ENCODE peak calls at places on chromosomes 1 and 21, in nine cellular contexts. One of them, this sample, is unnamed.

GRCh38 chr1:74113333-74113732 is 84.6 kb downstream of the LRRIQ3 start:
- DNase-seq in mesendoderm: no peak
- DNase-seq in fibroblast of mammary gland: no peak
- DNase-seq in NCI-H2029: no peak
- DNase-seq in C1 segment of cervical spinal cord: no peak
- DNase-seq in germinal center: no peak
- DNase-seq in stimulated activated CD4-positive, alpha-beta T cell treated with anti-CD3 and anti-CD28 coated beads, Interleukin-1b, Interleukin-23, amount 100 ng/mL, for 24 hours: no peak
- DNase-seq in AG08396: no peak
- DNase-seq in upper lobe of right lung: no peak
- DNase-seq in this sample: no peak

GRCh38 chr1:172766462-172766861 is 107.6 kb downstream of the FASLG start:
- DNase-seq in NCI-H2029: no peak
- DNase-seq in stimulated activated CD4-positive, alpha-beta T cell treated with anti-CD3 and anti-CD28 coated beads, Interleukin-1b, Interleukin-23, amount 100 ng/mL, for 24 hours: no peak
- DNase-seq in fibroblast of mammary gland: no peak
- DNase-seq in AG08396: no peak
- DNase-seq in upper lobe of right lung: no peak
- DNase-seq in germinal center: no peak
- DNase-seq in C1 segment of cervical spinal cord: no peak
- DNase-seq in mesendoderm: no peak
- DNase-seq in this sample: no peak

GRCh38 chr1:156711011-156711817 is 5.8 kb upstream of the CRABP2 start:
- DNase-seq in C1 segment of cervical spinal cord: no peak
- DNase-seq in AG08396: no peak
- DNase-seq in NCI-H2029: no peak
- DNase-seq in mesendoderm: peak; percentile 62
- DNase-seq in stimulated activated CD4-positive, alpha-beta T cell treated with anti-CD3 and anti-CD28 coated beads, Interleukin-1b, Interleukin-23, amount 100 ng/mL, for 24 hours: no peak
- DNase-seq in fibroblast of mammary gland: peak; percentile 42
- DNase-seq in germinal center: no peak
- DNase-seq in upper lobe of right lung: no peak
- DNase-seq in this sample: no peak

GRCh38 chr1:59401581-59401980 is 104.7 kb downstream of the FGGY start:
- DNase-seq in stimulated activated CD4-positive, alpha-beta T cell treated with anti-CD3 and anti-CD28 coated beads, Interleukin-1b, Interleukin-23, amount 100 ng/mL, for 24 hours: no peak
- DNase-seq in C1 segment of cervical spinal cord: no peak
- DNase-seq in fibroblast of mammary gland: peak; percentile 63
- DNase-seq in NCI-H2029: no peak
- DNase-seq in AG08396: no peak
- DNase-seq in upper lobe of right lung: no peak
- DNase-seq in germinal center: no peak
- DNase-seq in mesendoderm: no peak
- DNase-seq in this sample: no peak

GRCh38 chr1:182527680-182528079 is 61.4 kb downstream of the RNASEL start:
- DNase-seq in NCI-H2029: no peak
- DNase-seq in upper lobe of right lung: no peak
- DNase-seq in germinal center: no peak
- DNase-seq in stimulated activated CD4-positive, alpha-beta T cell treated with anti-CD3 and anti-CD28 coated beads, Interleukin-1b, Interleukin-23, amount 100 ng/mL, for 24 hours: no peak
- DNase-seq in AG08396: no peak
- DNase-seq in mesendoderm: no peak
- DNase-seq in fibroblast of mammary gland: peak; percentile 3
- DNase-seq in C1 segment of cervical spinal cord: no peak
- DNase-seq in this sample: no peak

GRCh38 chr1:231353086-231353485 is 15.0 kb downstream of the SPRTN start:
- DNase-seq in NCI-H2029: no peak
- DNase-seq in mesendoderm: no peak
- DNase-seq in germinal center: no peak
- DNase-seq in C1 segment of cervical spinal cord: no peak
- DNase-seq in stimulated activated CD4-positive, alpha-beta T cell treated with anti-CD3 and anti-CD28 coated beads, Interleukin-1b, Interleukin-23, amount 100 ng/mL, for 24 hours: no peak
- DNase-seq in fibroblast of mammary gland: no peak
- DNase-seq in upper lobe of right lung: no peak
- DNase-seq in AG08396: no peak
- DNase-seq in this sample: no peak

GRCh38 chr21:42352433-42353095 is 1.8 kb upstream of the TFF2 start:
- DNase-seq in germinal center: no peak
- DNase-seq in AG08396: no peak
- DNase-seq in fibroblast of mammary gland: no peak
- DNase-seq in upper lobe of right lung: peak; percentile 32
- DNase-seq in mesendoderm: no peak
- DNase-seq in stimulated activated CD4-positive, alpha-beta T cell treated with anti-CD3 and anti-CD28 coated beads, Interleukin-1b, Interleukin-23, amount 100 ng/mL, for 24 hours: no peak
- DNase-seq in C1 segment of cervical spinal cord: no peak
- DNase-seq in NCI-H2029: no peak
- DNase-seq in this sample: no peak

GRCh38 chr1:166153641-166154350 is 13.0 kb downstream of the FAM78B start:
- DNase-seq in C1 segment of cervical spinal cord: no peak
- DNase-seq in fibroblast of mammary gland: no peak
- DNase-seq in upper lobe of right lung: no peak
- DNase-seq in NCI-H2029: no peak
- DNase-seq in stimulated activated CD4-positive, alpha-beta T cell treated with anti-CD3 and anti-CD28 coated beads, Interleukin-1b, Interleukin-23, amount 100 ng/mL, for 24 hours: no peak
- DNase-seq in mesendoderm: no peak
- DNase-seq in germinal center: no peak
- DNase-seq in AG08396: no peak
- DNase-seq in this sample: no peak

GRCh38 chr1:168835791-168836190 is 106.8 kb upstream of the DPT start:
- DNase-seq in NCI-H2029: no peak
- DNase-seq in stimulated activated CD4-positive, alpha-beta T cell treated with anti-CD3 and anti-CD28 coated beads, Interleukin-1b, Interleukin-23, amount 100 ng/mL, for 24 hours: no peak
- DNase-seq in mesendoderm: no peak
- DNase-seq in C1 segment of cervical spinal cord: no peak
- DNase-seq in upper lobe of right lung: no peak
- DNase-seq in AG08396: no peak
- DNase-seq in germinal center: no peak
- DNase-seq in fibroblast of mammary gland: no peak
- DNase-seq in this sample: no peak

GRCh38 chr1:9767964-9768668 is 55.6 kb downstream of the CLSTN1 start:
- DNase-seq in upper lobe of right lung: no peak
- DNase-seq in C1 segment of cervical spinal cord: no peak
- DNase-seq in NCI-H2029: no peak
- DNase-seq in mesendoderm: no peak
- DNase-seq in fibroblast of mammary gland: no peak
- DNase-seq in germinal center: no peak
- DNase-seq in AG08396: no peak
- DNase-seq in stimulated activated CD4-positive, alpha-beta T cell treated with anti-CD3 and anti-CD28 coated beads, Interleukin-1b, Interleukin-23, amount 100 ng/mL, for 24 hours: no peak
- DNase-seq in this sample: no peak

GRCh38 chr1:53140451-53140850 is 2.0 kb downstream of the SLC1A7 start:
- DNase-seq in stimulated activated CD4-positive, alpha-beta T cell treated with anti-CD3 and anti-CD28 coated beads, Interleukin-1b, Interleukin-23, amount 100 ng/mL, for 24 hours: no peak
- DNase-seq in mesendoderm: no peak
- DNase-seq in germinal center: no peak
- DNase-seq in NCI-H2029: no peak
- DNase-seq in fibroblast of mammary gland: no peak
- DNase-seq in C1 segment of cervical spinal cord: no peak
- DNase-seq in AG08396: no peak
- DNase-seq in upper lobe of right lung: no peak
- DNase-seq in this sample: no peak

GRCh38 chr1:198918920-198919319 is 280.1 kb downstream of the PTPRC start:
- DNase-seq in fibroblast of mammary gland: peak; percentile 67
- DNase-seq in NCI-H2029: no peak
- DNase-seq in AG08396: no peak
- DNase-seq in C1 segment of cervical spinal cord: no peak
- DNase-seq in upper lobe of right lung: no peak
- DNase-seq in germinal center: no peak
- DNase-seq in mesendoderm: no peak
- DNase-seq in stimulated activated CD4-positive, alpha-beta T cell treated with anti-CD3 and anti-CD28 coated beads, Interleukin-1b, Interleukin-23, amount 100 ng/mL, for 24 hours: no peak
- DNase-seq in this sample: no peak

GRCh38 chr1:58782308-58783089 is 1.3 kb downstream of the JUN start:
- DNase-seq in germinal center: peak; percentile 62
- DNase-seq in AG08396: peak; percentile 22
- DNase-seq in stimulated activated CD4-positive, alpha-beta T cell treated with anti-CD3 and anti-CD28 coated beads, Interleukin-1b, Interleukin-23, amount 100 ng/mL, for 24 hours: peak; percentile 43
- DNase-seq in NCI-H2029: peak; percentile 75
- DNase-seq in C1 segment of cervical spinal cord: peak; percentile 75
- DNase-seq in mesendoderm: peak; percentile 43
- DNase-seq in upper lobe of right lung: peak; percentile 86
- DNase-seq in fibroblast of mammary gland: no peak
- DNase-seq in this sample: peak; percentile 33

GRCh38 chr1:175129997-175130648 is 62.5 kb downstream of the KIAA0040 start:
- DNase-seq in germinal center: peak; percentile 39
- DNase-seq in mesendoderm: peak; percentile 90
- DNase-seq in fibroblast of mammary gland: peak; percentile 22
- DNase-seq in NCI-H2029: no peak
- DNase-seq in AG08396: peak; percentile 12
- DNase-seq in upper lobe of right lung: no peak
- DNase-seq in stimulated activated CD4-positive, alpha-beta T cell treated with anti-CD3 and anti-CD28 coated beads, Interleukin-1b, Interleukin-23, amount 100 ng/mL, for 24 hours: no peak
- DNase-seq in C1 segment of cervical spinal cord: no peak
- DNase-seq in this sample: no peak

GRCh38 chr1:179120736-179121135 is 38.9 kb downstream of the TOR3A start:
- DNase-seq in fibroblast of mammary gland: no peak
- DNase-seq in stimulated activated CD4-positive, alpha-beta T cell treated with anti-CD3 and anti-CD28 coated beads, Interleukin-1b, Interleukin-23, amount 100 ng/mL, for 24 hours: no peak
- DNase-seq in C1 segment of cervical spinal cord: no peak
- DNase-seq in germinal center: no peak
- DNase-seq in mesendoderm: no peak
- DNase-seq in upper lobe of right lung: no peak
- DNase-seq in AG08396: no peak
- DNase-seq in NCI-H2029: no peak
- DNase-seq in this sample: no peak

GRCh38 chr1:220710333-220710732 is 20.2 kb downstream of the C1orf115 start:
- DNase-seq in fibroblast of mammary gland: no peak
- DNase-seq in stimulated activated CD4-positive, alpha-beta T cell treated with anti-CD3 and anti-CD28 coated beads, Interleukin-1b, Interleukin-23, amount 100 ng/mL, for 24 hours: no peak
- DNase-seq in germinal center: no peak
- DNase-seq in AG08396: no peak
- DNase-seq in NCI-H2029: no peak
- DNase-seq in upper lobe of right lung: no peak
- DNase-seq in C1 segment of cervical spinal cord: no peak
- DNase-seq in mesendoderm: no peak
- DNase-seq in this sample: no peak

GRCh38 chr1:61654067-61654466 is 70.9 kb downstream of the TM2D1 start:
- DNase-seq in mesendoderm: no peak
- DNase-seq in fibroblast of mammary gland: no peak
- DNase-seq in C1 segment of cervical spinal cord: no peak
- DNase-seq in stimulated activated CD4-positive, alpha-beta T cell treated with anti-CD3 and anti-CD28 coated beads, Interleukin-1b, Interleukin-23, amount 100 ng/mL, for 24 hours: no peak
- DNase-seq in NCI-H2029: no peak
- DNase-seq in upper lobe of right lung: no peak
- DNase-seq in AG08396: no peak
- DNase-seq in germinal center: no peak
- DNase-seq in this sample: no peak

GRCh38 chr1:34055828-34056227 is 109.2 kb downstream of the CSMD2 start:
- DNase-seq in germinal center: no peak
- DNase-seq in C1 segment of cervical spinal cord: no peak
- DNase-seq in AG08396: no peak
- DNase-seq in fibroblast of mammary gland: no peak
- DNase-seq in upper lobe of right lung: no peak
- DNase-seq in NCI-H2029: no peak
- DNase-seq in stimulated activated CD4-positive, alpha-beta T cell treated with anti-CD3 and anti-CD28 coated beads, Interleukin-1b, Interleukin-23, amount 100 ng/mL, for 24 hours: no peak
- DNase-seq in mesendoderm: no peak
- DNase-seq in this sample: no peak

GRCh38 chr1:209870151-209870831 is 42.5 kb downstream of the UTP25 start:
- DNase-seq in AG08396: no peak
- DNase-seq in germinal center: no peak
- DNase-seq in fibroblast of mammary gland: peak; percentile 73
- DNase-seq in C1 segment of cervical spinal cord: no peak
- DNase-seq in upper lobe of right lung: no peak
- DNase-seq in mesendoderm: no peak
- DNase-seq in NCI-H2029: no peak
- DNase-seq in stimulated activated CD4-positive, alpha-beta T cell treated with anti-CD3 and anti-CD28 coated beads, Interleukin-1b, Interleukin-23, amount 100 ng/mL, for 24 hours: no peak
- DNase-seq in this sample: peak; percentile 53

GRCh38 chr1:59377350-59377904 is 80.5 kb downstream of the FGGY start:
- DNase-seq in germinal center: no peak
- DNase-seq in C1 segment of cervical spinal cord: no peak
- DNase-seq in AG08396: no peak
- DNase-seq in fibroblast of mammary gland: no peak
- DNase-seq in stimulated activated CD4-positive, alpha-beta T cell treated with anti-CD3 and anti-CD28 coated beads, Interleukin-1b, Interleukin-23, amount 100 ng/mL, for 24 hours: no peak
- DNase-seq in upper lobe of right lung: no peak
- DNase-seq in NCI-H2029: no peak
- DNase-seq in mesendoderm: no peak
- DNase-seq in this sample: no peak

GRCh38 chr1:220983877-220984635 is 104.8 kb downstream of the HLX start:
- DNase-seq in germinal center: no peak
- DNase-seq in upper lobe of right lung: no peak
- DNase-seq in AG08396: no peak
- DNase-seq in fibroblast of mammary gland: no peak
- DNase-seq in mesendoderm: peak; percentile 46
- DNase-seq in stimulated activated CD4-positive, alpha-beta T cell treated with anti-CD3 and anti-CD28 coated beads, Interleukin-1b, Interleukin-23, amount 100 ng/mL, for 24 hours: no peak
- DNase-seq in C1 segment of cervical spinal cord: no peak
- DNase-seq in NCI-H2029: no peak
- DNase-seq in this sample: no peak

GRCh38 chr1:88680446-88680845 is 3.6 kb upstream of the PKN2 start:
- DNase-seq in germinal center: no peak
- DNase-seq in AG08396: no peak
- DNase-seq in upper lobe of right lung: no peak
- DNase-seq in NCI-H2029: no peak
- DNase-seq in stimulated activated CD4-positive, alpha-beta T cell treated with anti-CD3 and anti-CD28 coated beads, Interleukin-1b, Interleukin-23, amount 100 ng/mL, for 24 hours: no peak
- DNase-seq in mesendoderm: no peak
- DNase-seq in C1 segment of cervical spinal cord: no peak
- DNase-seq in fibroblast of mammary gland: peak; percentile 13
- DNase-seq in this sample: no peak

GRCh38 chr1:14108356-14109275 is 408.6 kb downstream of the PRDM2 start:
- DNase-seq in AG08396: no peak
- DNase-seq in fibroblast of mammary gland: no peak
- DNase-seq in mesendoderm: no peak
- DNase-seq in upper lobe of right lung: no peak
- DNase-seq in germinal center: no peak
- DNase-seq in stimulated activated CD4-positive, alpha-beta T cell treated with anti-CD3 and anti-CD28 coated beads, Interleukin-1b, Interleukin-23, amount 100 ng/mL, for 24 hours: no peak
- DNase-seq in C1 segment of cervical spinal cord: no peak
- DNase-seq in NCI-H2029: peak; percentile 79
- DNase-seq in this sample: no peak

GRCh38 chr1:143735764-143736461 is 235.9 kb downstream of the FAM72C start:
- DNase-seq in stimulated activated CD4-positive, alpha-beta T cell treated with anti-CD3 and anti-CD28 coated beads, Interleukin-1b, Interleukin-23, amount 100 ng/mL, for 24 hours: no peak
- DNase-seq in germinal center: no peak
- DNase-seq in fibroblast of mammary gland: peak; percentile 58
- DNase-seq in NCI-H2029: no peak
- DNase-seq in mesendoderm: peak; percentile 79
- DNase-seq in AG08396: no peak
- DNase-seq in upper lobe of right lung: no peak
- DNase-seq in C1 segment of cervical spinal cord: no peak
- DNase-seq in this sample: no peak

GRCh38 chr1:6962390-6962955 is 177.2 kb downstream of the CAMTA1 start:
- DNase-seq in AG08396: no peak
- DNase-seq in stimulated activated CD4-positive, alpha-beta T cell treated with anti-CD3 and anti-CD28 coated beads, Interleukin-1b, Interleukin-23, amount 100 ng/mL, for 24 hours: peak; percentile 65
- DNase-seq in C1 segment of cervical spinal cord: no peak
- DNase-seq in upper lobe of right lung: no peak
- DNase-seq in mesendoderm: peak; percentile 100
- DNase-seq in NCI-H2029: peak; percentile 33
- DNase-seq in germinal center: peak; percentile 62
- DNase-seq in fibroblast of mammary gland: peak; percentile 1
- DNase-seq in this sample: no peak

GRCh38 chr1:230977781-230978490 is 725 bp downstream of the TTC13 start:
- DNase-seq in NCI-H2029: peak; percentile 59
- DNase-seq in mesendoderm: peak; percentile 38
- DNase-seq in upper lobe of right lung: peak; percentile 74
- DNase-seq in stimulated activated CD4-positive, alpha-beta T cell treated with anti-CD3 and anti-CD28 coated beads, Interleukin-1b, Interleukin-23, amount 100 ng/mL, for 24 hours: peak; percentile 21
- DNase-seq in C1 segment of cervical spinal cord: no peak
- DNase-seq in AG08396: peak; percentile 35
- DNase-seq in germinal center: peak; percentile 32
- DNase-seq in fibroblast of mammary gland: peak; percentile 28
- DNase-seq in this sample: no peak

GRCh38 chr1:43273708-43274107 is 3.9 kb downstream of the TMEM125 start:
- DNase-seq in NCI-H2029: no peak
- DNase-seq in AG08396: peak; percentile 3
- DNase-seq in mesendoderm: no peak
- DNase-seq in fibroblast of mammary gland: no peak
- DNase-seq in germinal center: no peak
- DNase-seq in C1 segment of cervical spinal cord: no peak
- DNase-seq in stimulated activated CD4-positive, alpha-beta T cell treated with anti-CD3 and anti-CD28 coated beads, Interleukin-1b, Interleukin-23, amount 100 ng/mL, for 24 hours: no peak
- DNase-seq in upper lobe of right lung: no peak
- DNase-seq in this sample: no peak

GRCh38 chr1:172177849-172178248 is 242.6 kb upstream of the C1orf105 start:
- DNase-seq in mesendoderm: no peak
- DNase-seq in AG08396: no peak
- DNase-seq in NCI-H2029: peak; percentile 17
- DNase-seq in germinal center: no peak
- DNase-seq in fibroblast of mammary gland: no peak
- DNase-seq in upper lobe of right lung: no peak
- DNase-seq in stimulated activated CD4-positive, alpha-beta T cell treated with anti-CD3 and anti-CD28 coated beads, Interleukin-1b, Interleukin-23, amount 100 ng/mL, for 24 hours: no peak
- DNase-seq in C1 segment of cervical spinal cord: no peak
- DNase-seq in this sample: no peak

GRCh38 chr1:201463071-201463552 is 5.9 kb downstream of the PHLDA3 start:
- DNase-seq in germinal center: no peak
- DNase-seq in NCI-H2029: no peak
- DNase-seq in fibroblast of mammary gland: peak; percentile 44
- DNase-seq in C1 segment of cervical spinal cord: peak; percentile 51
- DNase-seq in stimulated activated CD4-positive, alpha-beta T cell treated with anti-CD3 and anti-CD28 coated beads, Interleukin-1b, Interleukin-23, amount 100 ng/mL, for 24 hours: no peak
- DNase-seq in AG08396: no peak
- DNase-seq in mesendoderm: no peak
- DNase-seq in upper lobe of right lung: no peak
- DNase-seq in this sample: no peak

GRCh38 chr1:115230281-115230680 is 107.8 kb downstream of the NGF start:
- DNase-seq in germinal center: no peak
- DNase-seq in stimulated activated CD4-positive, alpha-beta T cell treated with anti-CD3 and anti-CD28 coated beads, Interleukin-1b, Interleukin-23, amount 100 ng/mL, for 24 hours: no peak
- DNase-seq in fibroblast of mammary gland: no peak
- DNase-seq in AG08396: no peak
- DNase-seq in upper lobe of right lung: no peak
- DNase-seq in mesendoderm: no peak
- DNase-seq in NCI-H2029: peak; percentile 21
- DNase-seq in C1 segment of cervical spinal cord: no peak
- DNase-seq in this sample: no peak

GRCh38 chr1:178451529-178451928 is 45.2 kb downstream of the CLEC20A start:
- DNase-seq in NCI-H2029: no peak
- DNase-seq in mesendoderm: peak; percentile 87
- DNase-seq in upper lobe of right lung: no peak
- DNase-seq in stimulated activated CD4-positive, alpha-beta T cell treated with anti-CD3 and anti-CD28 coated beads, Interleukin-1b, Interleukin-23, amount 100 ng/mL, for 24 hours: no peak
- DNase-seq in C1 segment of cervical spinal cord: no peak
- DNase-seq in AG08396: peak; percentile 20
- DNase-seq in germinal center: no peak
- DNase-seq in fibroblast of mammary gland: peak; percentile 22
- DNase-seq in this sample: no peak

This sample was measured in NCI-H446 treated with DMSO at 0.1 percent for 48 hours.